ENCODE peak calls at places on chromosomes 1 and 21, in four cellular contexts. G, X, O and K are unnamed samples.

GRCh38 chr1:235127203-235127602 is 1.4 kb downstream of the TOMM20 start:
- DNase-seq in G (no peak), X (no peak), O (no peak), K (no peak)

GRCh38 chr1:55214214-55214902 is 806 bp downstream of the USP24 start:
- DNase-seq in G (peak; percentile 83), X (peak; percentile 63), O (no peak), K (peak; percentile 55)

GRCh38 chr1:153248480-153248879 is 11.0 kb upstream of the LORICRIN start:
- DNase-seq in G (no peak), X (no peak), O (no peak), K (no peak)

GRCh38 chr1:171881466-171881865 is 40.2 kb downstream of the DNM3 start:
- DNase-seq in G (no peak), X (no peak), O (no peak), K (no peak)

GRCh38 chr21:44579056-44579832 is 1.2 kb downstream of the KRTAP10-5 start:
- DNase-seq in G (peak; percentile 60), X (no peak), O (no peak), K (no peak)

GRCh38 chr1:25924454-25924853 is 18.2 kb upstream of the STMN1 start:
- DNase-seq in G (no peak), X (no peak), O (no peak), K (no peak)

GRCh38 chr21:42565206-42565810 is 51.7 kb downstream of the SLC37A1 start:
- DNase-seq in G (peak; percentile 24), X (peak; percentile 9), O (no peak), K (no peak)

GRCh38 chr1:159932296-159933285 is 7.3 kb upstream of the TAGLN2 start:
- DNase-seq in G (peak; percentile 67), X (no peak), O (no peak), K (no peak)

GRCh38 chr1:33634806-33635205 is 162.4 kb downstream of the ZSCAN20 start:
- DNase-seq in G (no peak), X (no peak), O (no peak), K (peak; percentile 20)

GRCh38 chr1:100441651-100442050 is 89.3 kb downstream of the CDC14A start:
- DNase-seq in G (no peak), X (no peak), O (no peak), K (no peak)

GRCh38 chr1:93659805-93660479 is 21.7 kb downstream of the BCAR3 start:
- DNase-seq in G (no peak), X (peak; percentile 40), O (no peak), K (peak; percentile 53)

GRCh38 chr1:53984701-53985100 is 33.3 kb downstream of the LDLRAD1 start:
- DNase-seq in G (no peak), X (no peak), O (no peak), K (no peak)

GRCh38 chr1:31769720-31770390 is 5.7 kb upstream of the ADGRB2 start:
- DNase-seq in G (no peak), X (peak; percentile 74), O (no peak), K (peak; percentile 67)

GRCh38 chr1:12475158-12475934 is 142.7 kb downstream of the DHRS3 start:
- DNase-seq in G (no peak), X (no peak), O (no peak), K (no peak)

GRCh38 chr21:35048706-35049617 is at the start of gene RUNX1:
- DNase-seq in G (no peak), X (peak; percentile 33), O (no peak), K (no peak)

GRCh38 chr1:36224537-36225297 is 474 bp downstream of the THRAP3 start:
- DNase-seq in G (peak; percentile 93), X (peak; percentile 87), O (peak; percentile 48), K (no peak)

GRCh38 chr1:207848234-207848633 is 62.7 kb downstream of the CD34 start:
- DNase-seq in G (peak; percentile 84), X (peak; percentile 85), O (no peak), K (peak; percentile 71)

GRCh38 chr1:162367772-162368171 is 8.9 kb downstream of the SPATA46 start:
- DNase-seq in G (no peak), X (no peak), O (no peak), K (no peak)

GRCh38 chr21:28427356-28428022 is 565.2 kb downstream of the LTN1 start:
- DNase-seq in G (no peak), X (no peak), O (no peak), K (no peak)

GRCh38 chr1:89041055-89041707 is 18.5 kb upstream of the GBP3 start:
- DNase-seq in G (no peak), X (no peak), O (no peak), K (no peak)

GRCh38 chr1:15850450-15851079 is 3.1 kb downstream of the SPEN start:
- DNase-seq in G (no peak), X (no peak), O (no peak), K (no peak)

GRCh38 chr1:67753776-67754525 is 69.0 kb downstream of the GADD45A start:
- DNase-seq in G (no peak), X (no peak), O (no peak), K (no peak)

GRCh38 chr1:76868154-76868882 is 1.0 kb downstream of the ST6GALNAC5 start:
- DNase-seq in G (peak; percentile 84), X (peak; percentile 29), O (no peak), K (no peak)

GRCh38 chr1:225842074-225842473 is 32.1 kb downstream of the EPHX1 start:
- DNase-seq in G (no peak), X (no peak), O (no peak), K (no peak)

GRCh38 chr1:225840223-225840610 is 30.3 kb downstream of the EPHX1 start:
- DNase-seq in G (no peak), X (no peak), O (no peak), K (no peak)

GRCh38 chr1:225840713-225841112 is 30.8 kb downstream of the EPHX1 start:
- DNase-seq in G (no peak), X (no peak), O (no peak), K (no peak)

GRCh38 chr1:225835752-225836151 is 25.8 kb downstream of the EPHX1 start:
- DNase-seq in G (peak; percentile 91), X (peak; percentile 69), O (no peak), K (peak; percentile 82)

GRCh38 chr1:225838793-225839192 is 28.9 kb downstream of the EPHX1 start:
- DNase-seq in G (no peak), X (no peak), O (no peak), K (no peak)
- H3K27ac ChIP-seq in G (no peak overlapping the region), X (no peak overlapping the region), O (no peak overlapping the region), K (peak overlapping the region; percentile 14)

DNA sequence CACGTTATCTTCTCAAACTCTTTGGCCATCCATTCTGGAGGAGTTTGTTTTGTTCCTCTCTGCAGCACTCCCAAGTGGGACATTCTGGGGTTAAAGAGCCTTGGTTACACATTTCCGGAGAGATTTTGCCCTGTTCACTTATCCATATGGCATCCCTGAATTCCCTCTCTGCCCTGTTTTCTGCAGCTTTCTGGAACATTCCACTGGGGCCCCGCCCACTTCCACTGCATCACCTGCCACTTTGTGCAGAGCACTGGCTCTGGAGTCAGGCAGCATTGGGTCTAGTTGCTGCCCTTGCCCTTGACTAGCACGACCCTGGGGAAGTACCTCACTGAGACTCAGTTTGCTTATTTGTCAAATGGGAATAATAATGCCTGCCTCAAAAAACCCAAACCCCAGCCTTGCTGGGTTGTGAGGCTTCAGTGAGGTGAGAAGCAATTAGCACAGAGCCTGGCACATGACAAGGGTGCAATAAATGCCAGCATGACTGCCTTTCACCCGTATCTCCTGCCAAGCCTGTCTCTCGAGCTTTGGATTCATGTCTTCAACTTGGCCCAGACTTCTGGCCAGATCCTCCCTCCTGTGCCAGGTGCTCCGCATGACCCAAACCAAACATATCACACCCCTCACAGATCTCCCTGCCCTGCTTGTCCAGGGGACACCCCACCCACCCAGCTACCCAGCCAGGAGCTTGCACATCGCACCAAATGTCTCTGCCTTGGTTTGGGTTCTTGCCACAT is 38.3 kb downstream of the IL6R start:
- DNase-seq in G (no peak), X (peak; percentile 18), O (no peak), K (no peak)
- H3K27ac ChIP-seq in G (no peak overlapping the region), X (no peak overlapping the region), O (no peak overlapping the region), K (no peak overlapping the region)

DNA sequence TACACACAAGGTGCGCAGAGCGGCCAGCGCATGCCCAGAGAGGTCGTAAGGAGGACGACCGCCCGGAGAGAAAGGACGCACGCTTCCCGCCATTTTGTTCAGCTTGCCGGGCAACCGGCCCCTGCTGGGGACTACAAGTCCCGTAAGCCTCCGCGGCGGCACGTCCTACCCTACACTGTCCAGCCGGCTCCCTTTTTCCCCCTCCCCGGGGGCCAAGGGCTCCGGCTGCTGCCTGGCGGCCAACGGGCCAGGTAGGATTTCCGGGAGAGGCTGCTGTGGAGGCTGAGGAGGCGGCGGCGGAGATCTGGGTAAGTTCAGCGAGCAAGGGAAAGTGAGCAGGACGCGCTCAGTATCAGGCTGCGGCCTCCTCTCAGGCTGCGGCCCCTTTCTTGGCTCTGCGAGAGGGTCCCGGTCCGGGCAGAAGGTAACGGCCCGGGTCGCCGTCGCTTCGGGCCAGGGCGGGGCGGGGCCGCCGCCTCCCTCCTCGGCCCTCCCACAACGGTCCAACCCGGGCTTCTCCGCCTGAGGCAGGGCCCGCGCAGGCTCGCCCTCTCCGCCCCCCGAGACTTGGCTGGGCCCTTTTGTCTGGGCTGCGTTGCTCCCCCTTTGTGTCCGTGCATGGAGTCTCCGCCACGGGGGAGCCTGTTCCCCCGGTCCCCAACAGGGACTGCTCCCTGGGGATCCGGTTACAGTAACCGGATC is at the start of gene PHACTR4:
- DNase-seq in G (peak; percentile 96), X (peak; percentile 96), O (peak; percentile 82), K (peak; percentile 93)
- H3K27ac ChIP-seq in G (peak within 1 kb of the TSS; percentile 31), X (peak within 1 kb of the TSS; percentile 80), O (peak within 1 kb of the TSS; percentile 87), K (peak within 1 kb of the TSS; percentile 95)

DNA sequence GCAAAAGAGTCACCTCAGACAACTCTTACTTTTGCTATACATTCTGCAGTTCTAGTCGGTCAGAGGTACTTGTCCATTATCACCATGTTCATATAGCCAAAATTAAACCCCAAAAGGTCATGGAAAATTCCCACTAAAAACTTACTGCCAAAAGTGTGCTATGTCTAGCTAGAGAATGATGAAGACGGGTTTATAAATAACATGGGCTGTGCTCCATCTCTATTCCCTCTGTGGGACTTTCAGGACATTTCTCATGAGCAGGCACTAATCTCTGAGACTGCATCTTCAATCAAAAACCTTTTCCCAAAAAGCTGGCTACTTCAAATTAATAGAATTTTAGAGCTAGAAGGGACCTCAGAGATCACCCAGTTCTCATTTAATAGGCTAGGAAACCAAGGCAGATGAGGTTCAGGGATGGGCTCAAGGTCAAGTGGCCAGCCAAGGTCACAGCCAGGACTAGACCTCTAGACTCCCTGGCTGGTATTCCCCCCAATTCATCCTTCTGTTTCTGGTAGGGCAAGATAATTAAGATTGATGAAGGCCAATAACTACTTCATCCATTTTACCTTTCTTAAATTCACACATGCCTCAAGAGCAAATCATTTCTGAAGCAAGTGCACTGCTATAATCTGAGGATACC is 21.0 kb upstream of the MOB3C start:
- DNase-seq in G (no peak), X (no peak), O (no peak), K (no peak)
- H3K27ac ChIP-seq in G (peak overlapping the region; percentile 21), X (peak overlapping the region; percentile 83), O (no peak overlapping the region), K (peak overlapping the region; percentile 83)

GRCh38 chr1:166925791-166926483 is 49.4 kb downstream of the ILDR2 start:
- DNase-seq in G (no peak), X (no peak), O (no peak), K (no peak)

GRCh38 chr1:166924829-166925541 is 48.9 kb upstream of the TADA1 start:
- DNase-seq in G (no peak), X (no peak), O (no peak), K (no peak)

GRCh38 chr1:166933137-166933536 is 42.2 kb downstream of the ILDR2 start:
- DNase-seq in G (no peak), X (no peak), O (no peak), K (no peak)

GRCh38 chr1:166933633-166934032 is 41.7 kb downstream of the ILDR2 start:
- DNase-seq in G (no peak), X (no peak), O (no peak), K (no peak)

DNA sequence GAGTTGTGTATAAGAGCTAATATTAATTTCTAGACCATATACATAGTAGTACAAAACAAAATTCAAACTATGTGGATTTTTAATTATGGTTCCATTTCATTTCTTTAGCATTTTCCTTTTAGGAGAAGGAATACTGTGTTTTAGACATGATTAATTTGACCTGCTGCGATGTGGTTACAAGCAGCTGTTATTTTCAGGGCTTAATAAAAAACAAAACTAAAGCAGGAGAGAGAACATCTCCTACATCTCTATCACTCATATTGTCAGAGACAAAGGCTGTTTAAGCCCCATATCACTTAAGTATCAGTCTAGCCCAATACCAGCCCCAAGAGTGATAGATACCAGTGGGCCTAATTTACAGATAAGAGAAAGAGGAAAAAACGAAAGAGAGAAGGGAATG is 47.6 kb downstream of the ILDR2 start:
- DNase-seq in G (no peak), X (no peak), O (no peak), K (no peak)
- H3K27ac ChIP-seq in G (no peak overlapping the region), X (no peak overlapping the region), O (no peak overlapping the region), K (no peak overlapping the region)